ENCODE peak calls at places on chromosomes 2 and 18, in nine cellular contexts. E is GM06990; W is PC-3; B is activated CD8-positive, alpha-beta T cell treated with anti-CD3 and anti-CD28 coated beads for 36 hours; H is fibroblast of the aortic adventitia; D is activated B cell treated with CpG ODN at 0.5 μM for 24 hours; S is H9; Z is epithelial cell of esophagus; A is endothelial cell. M is an unnamed sample.

GRCh38 chr2:118689456-118689855 is 158.0 kb downstream of the EN1 start:
- DNase-seq in E (no peak), W (no peak), B (no peak), H (no peak), D (no peak), S (no peak), Z (no peak), A (no peak), M (peak)

GRCh38 chr2:231684314-231685223 is 23.8 kb upstream of the PTMA start:
- DNase-seq in E (no peak), W (no peak), B (no peak), H (no peak), D (no peak), S (peak), Z (no peak), A (no peak), M (peak)

GRCh38 chr18:63451774-63452173 is 25.0 kb upstream of the SERPINB5 start:
- DNase-seq in E (no peak), W (peak), B (no peak), H (peak), D (no peak), S (no peak), Z (peak), A (no peak), M (no peak)

GRCh38 chr2:180524458-180524857 is 455.9 kb upstream of the UBE2E3 start:
- DNase-seq in E (no peak), W (no peak), B (no peak), H (peak), D (no peak), S (no peak), Z (no peak), A (no peak), M (no peak)

GRCh38 chr2:65435625-65436168 is 3.3 kb upstream of the SPRED2 start:
- DNase-seq in E (peak), W (peak), B (peak), H (peak), D (peak), S (peak), Z (peak), A (peak), M (peak)

GRCh38 chr2:128457716-128458115 is 139.0 kb upstream of the HS6ST1 start:
- DNase-seq in E (no peak), W (no peak), B (no peak), H (no peak), D (no peak), S (no peak), Z (no peak), A (no peak), M (no peak)

GRCh38 chr2:233375490-233376314 is 21.4 kb downstream of the DGKD start:
- DNase-seq in E (no peak), W (no peak), B (no peak), H (no peak), D (no peak), S (no peak), Z (no peak), A (no peak), M (peak)

GRCh38 chr2:180523629-180524340 is 456.6 kb upstream of the UBE2E3 start:
- DNase-seq in E (no peak), W (peak), B (no peak), H (peak), D (no peak), S (no peak), Z (peak), A (no peak), M (no peak)

GRCh38 chr2:88620015-88620414 is 7.2 kb downstream of the EIF2AK3 start:
- DNase-seq in E (no peak), W (no peak), B (no peak), H (no peak), D (no peak), S (no peak), Z (no peak), A (no peak), M (no peak)

GRCh38 chr2:114068438-114068837 is 178.5 kb downstream of the ACTR3 start:
- DNase-seq in E (no peak), W (no peak), B (peak), H (no peak), D (no peak), S (peak), Z (peak), A (no peak), M (no peak)

GRCh38 chr18:41576643-41577042 is 378.4 kb upstream of the PIK3C3 start:
- DNase-seq in E (no peak), W (no peak), B (no peak), H (no peak), D (no peak), S (no peak), Z (no peak), A (no peak), M (no peak)

GRCh38 chr2:188678921-188679320 is 295.3 kb upstream of the COL3A1 start:
- DNase-seq in E (no peak), W (peak), B (no peak), H (peak), D (no peak), S (no peak), Z (peak), A (no peak), M (no peak)

GRCh38 chr2:29309090-29310054 is 194.2 kb downstream of the CLIP4 start:
- DNase-seq in E (no peak), W (peak), B (peak), H (peak), D (no peak), S (peak), Z (peak), A (peak), M (peak)
- TF ChIP-seq CTCF in E (peak), W (peak), B (peak), H (peak), D (peak), S (peak), Z (peak), A (peak), M (peak)

DNA sequence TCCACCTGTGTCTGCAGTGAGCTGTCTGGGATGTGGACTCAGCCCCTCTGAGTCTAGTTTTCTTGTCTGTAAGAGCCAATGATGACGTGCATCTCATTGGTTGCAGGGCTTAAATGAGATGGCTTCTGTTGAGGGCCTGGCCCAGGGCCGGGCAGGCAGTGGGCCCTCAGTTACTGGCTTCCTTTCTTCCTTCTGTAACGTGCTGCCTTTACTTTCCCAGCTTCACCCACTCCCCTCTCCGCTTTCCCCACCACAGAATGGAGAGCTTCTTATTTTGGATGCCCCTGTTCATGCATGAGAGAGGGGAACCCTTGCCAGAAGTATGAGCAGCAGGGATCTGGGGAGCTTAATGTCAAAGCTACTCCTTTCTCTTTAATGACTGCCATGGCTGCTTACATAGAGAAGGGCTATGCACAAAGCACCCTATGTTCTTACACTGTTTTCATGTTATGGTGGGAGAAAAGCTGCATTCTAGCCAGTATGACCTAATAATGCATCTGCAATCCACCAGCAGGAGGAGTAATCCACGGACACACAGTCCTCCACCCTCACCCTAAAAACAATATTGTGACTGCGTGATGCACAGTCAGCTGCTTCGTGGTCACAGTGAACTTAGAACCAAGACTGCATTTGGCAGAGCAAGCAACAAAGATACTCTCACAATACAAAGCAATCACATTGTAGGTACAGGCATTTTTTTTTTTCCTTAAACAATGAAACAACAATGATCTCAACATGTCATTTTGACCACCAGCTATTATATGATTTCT is 37.2 kb downstream of the CREG2 start:
- DNase-seq in E (no peak), W (peak), B (no peak), H (peak), D (no peak), S (no peak), Z (peak), A (peak), M (no peak)
- TF ChIP-seq CTCF in E (no peak), W (peak), B (no peak), H (peak), D (no peak), S (peak), Z (peak), A (peak), M (no peak)

GRCh38 chr2:142794850-142795249 is 82.6 kb upstream of the KYNU start:
- DNase-seq in E (no peak), W (no peak), B (no peak), H (no peak), D (no peak), S (no peak), Z (no peak), A (no peak), M (no peak)

GRCh38 chr2:142791335-142791734 is 86.1 kb upstream of the KYNU start:
- DNase-seq in E (no peak), W (no peak), B (no peak), H (no peak), D (no peak), S (no peak), Z (no peak), A (no peak), M (no peak)

GRCh38 chr2:142796161-142796560 is 81.3 kb upstream of the KYNU start:
- DNase-seq in E (no peak), W (no peak), B (no peak), H (peak), D (no peak), S (no peak), Z (no peak), A (no peak), M (no peak)
- TF ChIP-seq CTCF in E (no peak), W (peak), B (no peak), H (no peak), D (no peak), S (no peak), Z (no peak), A (no peak), M (no peak)

GRCh38 chr2:241310917-241311566 is 4.4 kb downstream of the HDLBP start:
- DNase-seq in E (peak), W (no peak), B (no peak), H (no peak), D (no peak), S (no peak), Z (no peak), A (no peak), M (peak)
- TF ChIP-seq CTCF in E (peak), W (no peak), B (no peak), H (no peak), D (no peak), S (no peak), Z (no peak), A (no peak), M (peak)

DNA sequence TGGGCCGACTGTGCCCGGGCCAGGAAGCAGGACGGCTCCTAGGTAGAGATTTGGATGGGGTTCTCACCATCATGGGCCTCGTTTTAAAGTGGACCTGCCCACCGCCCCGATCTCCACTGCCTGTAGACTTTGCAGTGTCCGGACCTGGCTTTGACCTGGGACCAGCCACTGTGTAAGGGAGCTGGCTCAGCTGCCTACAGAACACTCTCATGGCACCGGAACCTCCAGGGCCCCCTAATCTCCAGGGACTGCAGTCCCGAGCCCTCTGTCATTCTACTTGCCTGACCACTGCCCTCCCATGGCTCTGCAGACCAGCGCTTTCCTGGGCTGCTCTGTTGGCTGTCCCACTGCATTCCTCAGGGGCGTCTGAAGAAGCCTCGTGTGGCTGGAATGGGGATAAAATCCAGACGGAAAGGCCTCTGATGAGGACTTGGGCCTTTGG is 120.8 kb downstream of the GLI2 start:
- DNase-seq in E (no peak), W (peak), B (no peak), H (peak), D (no peak), S (peak), Z (no peak), A (peak), M (no peak)
- TF ChIP-seq CTCF in E (no peak), W (peak), B (no peak), H (peak), D (no peak), S (peak), Z (no peak), A (no peak), M (no peak)

M was measured in OCI-LY7.